ENCODE peak calls at places on chromosomes 4 and X, in nine cellular contexts. U is foreskin fibroblast, A is thyroid gland, P is pancreas, T is heart left ventricle, J is ovary, Y is left lung, D is fibroblast of mammary gland, B is WTC11. M is an unnamed sample.

GRCh38 chr4:3316146-3316545 is 23.3 kb downstream of the RGS12 start:
- DNase-seq in U (no peak), A (no peak), P (peak), T (peak), J (no peak), Y (no peak), D (no peak), B (no peak), M (no peak)

GRCh38 chr4:183618681-183619080 is 40.3 kb downstream of the RWDD4 start:
- DNase-seq in U (peak), A (no peak), P (peak), T (no peak), J (no peak), Y (no peak), D (peak), B (no peak), M (peak)

GRCh38 chr4:41172772-41173171 is 41.6 kb downstream of the APBB2 start:
- DNase-seq in U (no peak), A (no peak), P (no peak), T (no peak), J (no peak), Y (no peak), D (no peak), B (no peak), M (no peak)

GRCh38 chr4:182695009-182695408 is 222.2 kb downstream of the DCTD start:
- DNase-seq in U (no peak), A (no peak), P (no peak), T (peak), J (no peak), Y (no peak), D (no peak), B (no peak), M (no peak)

GRCh38 chr4:48665555-48666186 is 114.4 kb downstream of the FRYL start:
- DNase-seq in U (no peak), A (no peak), P (no peak), T (no peak), J (no peak), Y (no peak), D (peak), B (no peak), M (no peak)

GRCh38 chr4:39873823-39874222 is 103.9 kb downstream of the PDS5A start:
- DNase-seq in U (no peak), A (no peak), P (no peak), T (no peak), J (no peak), Y (no peak), D (peak), B (no peak), M (no peak)

GRCh38 chr4:86955888-86956451 is 21.2 kb downstream of the AFF1 start:
- DNase-seq in U (no peak), A (no peak), P (no peak), T (no peak), J (no peak), Y (no peak), D (no peak), B (no peak), M (no peak)

GRCh38 chrX:131729295-131729694 is 185.4 kb downstream of the OR13H1 start:
- DNase-seq in U (no peak), A (no peak), P (peak), T (no peak), J (peak), Y (no peak), D (peak), B (no peak), M (peak)

GRCh38 chr4:42489095-42489494 is 91.8 kb downstream of the SHISA3 start:
- DNase-seq in U (no peak), A (no peak), P (no peak), T (no peak), J (no peak), Y (no peak), D (no peak), B (no peak), M (no peak)

GRCh38 chr4:128281354-128281753 is 6.3 kb downstream of the PGRMC2 start:
- DNase-seq in U (no peak), A (no peak), P (no peak), T (no peak), J (no peak), Y (no peak), D (no peak), B (no peak), M (no peak)

GRCh38 chr4:112979881-112980421 is 69.5 kb upstream of the ANK2 start:
- DNase-seq in U (no peak), A (no peak), P (no peak), T (no peak), J (no peak), Y (peak), D (no peak), B (peak), M (no peak)

GRCh38 chr4:15373363-15373762 is 54.5 kb upstream of the C1QTNF7 start:
- DNase-seq in U (peak), A (no peak), P (no peak), T (no peak), J (no peak), Y (no peak), D (peak), B (no peak), M (no peak)

GRCh38 chr4:183443609-183444148 is 757 bp upstream of the CDKN2AIP start:
- DNase-seq in U (no peak), A (no peak), P (no peak), T (no peak), J (no peak), Y (no peak), D (no peak), B (peak), M (peak)

GRCh38 chrX:1480082-1480785 is 27.5 kb upstream of the ASMTL start:
- DNase-seq in U (no peak), A (no peak), P (no peak), T (no peak), J (no peak), Y (no peak), D (no peak), B (no peak), M (no peak)

GRCh38 chr4:53321151-53321987 is 44.5 kb downstream of the SCFD2 start:
- DNase-seq in U (peak), A (no peak), P (no peak), T (no peak), J (no peak), Y (no peak), D (peak), B (no peak), M (no peak)

GRCh38 chrX:1932231-1932630 is 317.4 kb downstream of the ASMT start:
- DNase-seq in U (no peak), A (no peak), P (no peak), T (no peak), J (no peak), Y (no peak), D (peak), B (no peak), M (no peak)

GRCh38 chrX:103092942-103093341 is at the start of gene NXF3:
- DNase-seq in U (no peak), A (no peak), P (no peak), T (no peak), J (no peak), Y (no peak), D (no peak), B (no peak), M (no peak)

GRCh38 chr4:138070816-138071215 is 171.3 kb downstream of the SLC7A11 start:
- DNase-seq in U (no peak), A (no peak), P (no peak), T (no peak), J (no peak), Y (no peak), D (no peak), B (no peak), M (no peak)

GRCh38 chr4:98728433-98728832 is 70.0 kb upstream of the TSPAN5 start:
- DNase-seq in U (peak), A (no peak), P (no peak), T (no peak), J (no peak), Y (no peak), D (peak), B (no peak), M (no peak)

DNA sequence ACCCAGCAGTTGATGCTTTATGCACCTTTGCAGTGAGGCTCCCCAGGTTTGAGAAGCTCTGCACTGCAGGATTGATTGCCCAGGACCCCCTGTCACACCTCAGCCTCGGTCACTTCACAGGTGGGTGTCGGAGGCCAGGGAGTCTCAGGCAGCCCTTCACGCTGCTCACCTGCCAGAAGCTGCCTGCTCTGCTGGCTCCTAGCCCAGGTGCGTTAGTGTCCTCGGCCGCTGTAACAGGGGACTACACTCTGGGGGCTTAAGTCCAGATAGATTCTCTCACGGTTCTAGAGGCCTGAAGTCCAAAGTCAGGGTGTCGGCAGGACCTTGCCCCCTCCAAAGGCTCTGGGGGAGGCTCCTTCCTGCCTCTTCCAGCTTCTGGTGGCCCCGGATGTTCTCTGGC is 79.9 kb downstream of the CPZ start:
- DNase-seq in U (no peak), A (no peak), P (no peak), T (no peak), J (peak), Y (no peak), D (no peak), B (no peak), M (no peak)
- TF ChIP-seq CTCF in U (no peak), A (no peak), P (no peak), T (no peak), J (no peak), Y (no peak), D (no peak), B (no peak), M (no peak)

DNA sequence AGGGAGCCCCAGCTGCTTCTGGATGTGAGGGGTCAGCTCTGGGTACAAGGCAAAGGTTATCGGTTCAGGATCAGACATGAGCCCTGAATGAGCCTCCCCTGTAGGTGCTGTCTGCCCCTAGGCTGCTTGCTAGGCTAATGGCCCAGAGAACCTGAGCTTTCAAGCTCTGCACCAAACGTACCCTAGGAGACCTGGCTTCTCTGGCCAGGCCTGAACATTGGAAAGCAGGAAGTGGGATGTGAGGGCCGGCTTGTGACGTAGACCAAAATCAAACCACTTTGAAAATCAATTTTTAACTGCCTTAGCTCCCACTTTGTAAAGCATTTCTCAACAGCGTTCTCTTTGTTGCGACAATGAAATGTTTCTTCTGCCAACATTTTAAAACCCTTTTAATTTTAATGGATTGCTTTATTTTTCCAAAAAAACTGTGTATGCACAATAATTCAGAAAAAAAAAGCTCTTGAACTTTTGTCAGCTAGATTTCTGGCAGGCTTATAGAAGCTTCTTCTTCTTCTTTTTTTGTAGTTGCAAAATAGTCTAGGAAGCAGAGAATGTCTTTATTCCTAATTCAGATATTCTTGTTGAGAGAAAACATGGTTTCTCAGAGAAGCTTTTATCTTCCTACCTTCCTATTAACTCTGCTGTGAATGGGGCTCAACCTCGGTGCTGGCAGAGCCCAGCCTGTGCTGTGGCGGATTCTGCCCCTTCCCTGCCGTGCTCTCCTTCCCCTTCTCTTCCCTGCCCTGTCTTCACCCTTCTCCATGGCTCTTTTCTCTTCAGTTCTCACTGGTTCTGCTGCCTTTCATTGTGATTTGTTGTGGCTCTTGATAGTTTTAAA is 145.2 kb upstream of the SFRP2 start:
- DNase-seq in U (no peak), A (no peak), P (no peak), T (no peak), J (no peak), Y (no peak), D (peak), B (no peak), M (no peak)
- TF ChIP-seq CTCF in U (no peak), A (no peak), P (no peak), T (no peak), J (no peak), Y (no peak), D (no peak), B (no peak), M (no peak)

GRCh38 chr4:6332042-6332668 is 62.5 kb downstream of the WFS1 start:
- DNase-seq in U (peak), A (peak), P (peak), T (no peak), J (no peak), Y (no peak), D (peak), B (peak), M (peak)
- TF ChIP-seq CTCF in U (peak), A (peak), P (peak), T (peak), J (peak), Y (peak), D (peak), B (peak), M (peak)

GRCh38 chrX:134764202-134764785 is 106.0 kb upstream of the PLAC1 start:
- DNase-seq in U (peak), A (no peak), P (no peak), T (no peak), J (no peak), Y (no peak), D (peak), B (no peak), M (no peak)
- TF ChIP-seq CTCF in U (no peak), A (no peak), P (no peak), T (no peak), J (no peak), Y (no peak), D (peak), B (no peak), M (no peak)

DNA sequence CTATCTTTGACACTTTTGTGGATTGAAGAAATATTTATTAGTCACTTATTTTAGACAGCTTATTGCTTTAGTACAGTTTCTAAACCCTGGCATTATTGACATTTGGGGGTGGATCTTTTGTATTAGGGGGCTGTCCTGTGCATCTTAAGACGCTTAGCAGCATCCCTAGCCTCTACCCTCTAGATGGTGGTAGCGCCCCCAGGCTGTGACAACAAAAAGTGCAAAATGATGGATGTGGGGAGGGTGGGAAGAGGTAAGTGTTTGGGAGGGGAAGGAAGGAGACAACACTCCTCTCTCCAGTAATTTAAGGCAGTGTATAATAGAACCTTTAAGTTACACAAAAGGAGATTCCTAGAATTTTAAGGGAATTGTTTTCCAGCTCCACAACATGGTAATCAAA is 1210.6 kb downstream of the C4orf33 start:
- DNase-seq in U (no peak), A (no peak), P (no peak), T (no peak), J (no peak), Y (no peak), D (no peak), B (peak), M (peak)
- TF ChIP-seq CTCF in U (no peak), A (no peak), P (no peak), T (no peak), J (no peak), Y (no peak), D (no peak), B (peak), M (peak)

DNA sequence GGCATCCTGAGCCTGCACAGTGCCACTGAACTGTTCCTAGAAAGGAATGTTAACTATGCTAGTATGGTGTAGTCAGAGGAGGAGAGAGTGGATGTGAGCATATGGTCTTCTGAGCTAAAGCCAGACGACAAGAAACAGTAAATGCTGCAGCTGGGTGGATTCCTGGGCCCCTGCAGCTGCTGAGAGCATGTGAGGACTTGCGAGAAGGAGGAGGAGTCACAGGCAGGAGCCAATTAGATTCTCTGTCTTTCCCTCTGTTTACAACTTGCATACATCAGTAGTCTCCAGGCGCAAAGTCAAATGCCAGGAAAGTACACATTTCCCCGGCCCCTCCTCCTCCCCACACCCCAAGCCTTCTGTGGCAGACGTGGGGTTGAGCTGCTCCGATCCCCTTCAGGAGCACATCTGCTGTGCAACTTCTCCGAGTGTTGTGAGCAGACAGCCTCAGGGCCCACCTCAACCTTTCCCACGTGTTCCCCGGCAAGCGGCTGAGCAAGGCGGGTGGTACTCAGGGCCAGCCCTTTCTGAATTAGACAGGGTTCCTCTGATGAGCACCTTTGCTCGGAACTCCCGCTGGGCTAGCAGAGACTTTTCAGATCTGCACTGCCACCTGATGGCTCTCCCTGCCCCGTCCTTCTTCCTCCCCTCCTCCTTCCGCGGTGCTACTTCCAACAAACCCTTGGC is 108.7 kb upstream of the ATP6AP2 start:
- DNase-seq in U (peak), A (peak), P (peak), T (peak), J (peak), Y (no peak), D (peak), B (peak), M (peak)
- TF ChIP-seq CTCF in U (no peak), A (peak), P (no peak), T (no peak), J (peak), Y (no peak), D (no peak), B (no peak), M (peak)

DNA sequence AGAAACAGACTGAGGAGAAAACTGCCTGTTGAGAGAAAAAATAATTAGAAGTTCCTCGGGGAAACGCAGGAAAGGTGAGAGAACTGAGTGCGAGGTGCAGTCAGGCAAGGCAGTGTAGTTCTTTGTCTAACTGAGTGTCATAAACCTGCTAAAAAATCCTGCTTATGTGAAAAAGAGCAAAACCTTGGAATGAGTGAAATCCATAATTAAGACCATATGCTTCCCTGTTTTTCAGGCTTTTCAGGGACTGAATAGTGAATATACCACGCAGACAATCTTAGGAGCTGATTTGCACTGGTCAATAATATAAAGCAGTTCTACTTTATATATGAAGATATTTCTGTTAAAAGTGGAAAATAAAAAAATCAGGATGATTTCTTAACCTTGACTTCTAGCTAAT is 104.9 kb downstream of the RASGEF1B start:
- DNase-seq in U (peak), A (no peak), P (no peak), T (no peak), J (no peak), Y (no peak), D (peak), B (no peak), M (no peak)
- TF ChIP-seq CTCF in U (no peak), A (no peak), P (no peak), T (no peak), J (no peak), Y (no peak), D (no peak), B (no peak), M (no peak)

GRCh38 chr4:152935138-152935537 is 985 bp upstream of the FHDC1 start:
- DNase-seq in U (peak), A (peak), P (peak), T (no peak), J (no peak), Y (peak), D (no peak), B (peak), M (peak)

GRCh38 chr4:152937280-152937534 is 1.1 kb downstream of the FHDC1 start:
- DNase-seq in U (no peak), A (no peak), P (no peak), T (no peak), J (no peak), Y (no peak), D (no peak), B (no peak), M (no peak)

GRCh38 chr4:152936446-152937279 is 540 bp downstream of the FHDC1 start:
- DNase-seq in U (peak), A (peak), P (peak), T (peak), J (peak), Y (peak), D (peak), B (peak), M (peak)

GRCh38 chr4:152937535-152938236 is 1.6 kb downstream of the FHDC1 start:
- DNase-seq in U (peak), A (peak), P (peak), T (peak), J (peak), Y (peak), D (peak), B (peak), M (no peak)

GRCh38 chr4:152935661-152936445 is at the start of gene FHDC1:
- DNase-seq in U (peak), A (peak), P (peak), T (no peak), J (no peak), Y (peak), D (no peak), B (peak), M (peak)
- TF ChIP-seq CTCF in U (no peak), A (peak), P (no peak), T (no peak), J (no peak), Y (no peak), D (no peak), B (no peak), M (peak)

DNA sequence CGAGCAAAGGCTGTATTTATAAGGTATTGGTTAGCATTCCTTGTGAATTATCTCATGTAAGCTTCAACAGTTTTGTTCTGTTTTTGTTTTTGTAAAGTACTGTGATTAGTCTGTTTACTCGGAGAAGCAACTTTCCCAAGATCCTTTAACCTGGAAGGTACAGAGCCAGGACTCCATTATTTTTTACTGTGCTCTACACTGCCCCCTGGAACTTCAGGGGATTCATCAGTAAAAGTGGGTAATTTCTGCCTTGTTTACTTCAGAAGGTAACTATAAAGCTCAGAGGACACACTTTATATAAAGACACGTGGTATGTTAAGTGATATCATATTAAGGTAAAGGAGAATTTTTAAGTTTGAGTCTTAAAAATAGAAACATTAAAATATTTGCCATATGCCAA is 124.9 kb downstream of the IQCM start:
- DNase-seq in U (no peak), A (no peak), P (no peak), T (no peak), J (no peak), Y (no peak), D (no peak), B (no peak), M (no peak)
- TF ChIP-seq CTCF in U (peak), A (no peak), P (no peak), T (no peak), J (no peak), Y (no peak), D (peak), B (peak), M (no peak)

M was measured in WERI-Rb-1.